ENCODE peak calls at places on chromosomes 16 and 17, in five cellular contexts. One of them, this sample, is unnamed.

GRCh38 chr17:7173687-7174602 is 5.2 kb downstream of the ASGR1 start:
- DNase-seq in NCI-H2171: no peak
- DNase-seq in stimulated activated CD8-positive, alpha-beta memory T cell treated with anti-CD3 and anti-CD28 coated beads, Interleukin-15, amount 100 ng/mL, for 4 hours: no peak
- DNase-seq in choroid plexus epithelial cell: peak
- DNase-seq in A673: peak
- DNase-seq in this sample: no peak

GRCh38 chr17:75875940-75876189 is 2.5 kb downstream of the TRIM47 start:
- DNase-seq in A673: no peak
- DNase-seq in NCI-H2171: no peak
- DNase-seq in stimulated activated CD8-positive, alpha-beta memory T cell treated with anti-CD3 and anti-CD28 coated beads, Interleukin-15, amount 100 ng/mL, for 4 hours: no peak
- DNase-seq in choroid plexus epithelial cell: no peak
- DNase-seq in this sample: peak

GRCh38 chr17:39082482-39082881 is 69.0 kb downstream of the PLXDC1 start:
- DNase-seq in NCI-H2171: peak
- DNase-seq in choroid plexus epithelial cell: peak
- DNase-seq in stimulated activated CD8-positive, alpha-beta memory T cell treated with anti-CD3 and anti-CD28 coated beads, Interleukin-15, amount 100 ng/mL, for 4 hours: no peak
- DNase-seq in A673: peak
- DNase-seq in this sample: peak

GRCh38 chr17:32355649-32356377 is 5.9 kb downstream of the ZNF207 start:
- DNase-seq in stimulated activated CD8-positive, alpha-beta memory T cell treated with anti-CD3 and anti-CD28 coated beads, Interleukin-15, amount 100 ng/mL, for 4 hours: no peak
- DNase-seq in NCI-H2171: no peak
- DNase-seq in choroid plexus epithelial cell: peak
- DNase-seq in A673: no peak
- DNase-seq in this sample: no peak

GRCh38 chr17:29073520-29073919 is 30.6 kb downstream of the PIPOX start:
- DNase-seq in choroid plexus epithelial cell: no peak
- DNase-seq in A673: no peak
- DNase-seq in stimulated activated CD8-positive, alpha-beta memory T cell treated with anti-CD3 and anti-CD28 coated beads, Interleukin-15, amount 100 ng/mL, for 4 hours: no peak
- DNase-seq in NCI-H2171: no peak
- DNase-seq in this sample: no peak

GRCh38 chr16:11655655-11656054 is 12.6 kb upstream of the SNN start:
- DNase-seq in NCI-H2171: no peak
- DNase-seq in choroid plexus epithelial cell: no peak
- DNase-seq in stimulated activated CD8-positive, alpha-beta memory T cell treated with anti-CD3 and anti-CD28 coated beads, Interleukin-15, amount 100 ng/mL, for 4 hours: no peak
- DNase-seq in A673: no peak
- DNase-seq in this sample: no peak

GRCh38 chr16:79752421-79752820 is 151.9 kb upstream of the MAF start:
- DNase-seq in choroid plexus epithelial cell: no peak
- DNase-seq in stimulated activated CD8-positive, alpha-beta memory T cell treated with anti-CD3 and anti-CD28 coated beads, Interleukin-15, amount 100 ng/mL, for 4 hours: no peak
- DNase-seq in A673: no peak
- DNase-seq in NCI-H2171: no peak
- DNase-seq in this sample: peak

GRCh38 chr17:69625449-69625848 is 211.0 kb downstream of the MAP2K6 start:
- DNase-seq in A673: no peak
- DNase-seq in NCI-H2171: no peak
- DNase-seq in choroid plexus epithelial cell: peak
- DNase-seq in stimulated activated CD8-positive, alpha-beta memory T cell treated with anti-CD3 and anti-CD28 coated beads, Interleukin-15, amount 100 ng/mL, for 4 hours: no peak
- DNase-seq in this sample: no peak

GRCh38 chr17:10032142-10032541 is 127.1 kb upstream of the RCVRN start:
- DNase-seq in choroid plexus epithelial cell: no peak
- DNase-seq in NCI-H2171: no peak
- DNase-seq in A673: no peak
- DNase-seq in stimulated activated CD8-positive, alpha-beta memory T cell treated with anti-CD3 and anti-CD28 coated beads, Interleukin-15, amount 100 ng/mL, for 4 hours: no peak
- DNase-seq in this sample: peak